ENCODE peak calls at places on chromosomes 2 and 18, in nine cellular contexts. N is tibial nerve, X is endodermal cell, U is upper lobe of right lung, O is dorsolateral prefrontal cortex, H is prostate gland, J is OCI-LY7, S is IMR-90, M is adrenal gland. D is an unnamed sample.

GRCh38 chr2:122481717-122482116 is 726.3 kb downstream of the TSN start:
- DNase-seq in J (peak), M (no peak), S (no peak), U (no peak), N (no peak), H (no peak), X (no peak), O (no peak), D (no peak)

GRCh38 chr2:27370816-27371620 is 602 bp downstream of the SNX17 start:
- DNase-seq in X (peak), N (no peak), S (peak), M (peak), J (peak), H (peak), O (no peak), U (no peak), D (no peak)

GRCh38 chr2:24015562-24016375 is 5.9 kb downstream of the MFSD2B start:
- DNase-seq in O (no peak), S (peak), U (no peak), H (no peak), M (no peak), J (no peak), N (no peak), X (peak), D (no peak)

GRCh38 chr2:5691659-5692529 is at the start of gene SOX11:
- DNase-seq in O (peak), H (no peak), S (peak), J (peak), N (no peak), X (peak), U (no peak), M (no peak), D (no peak)

GRCh38 chr2:20071397-20072383 is 20.3 kb upstream of the LAPTM4A start:
- DNase-seq in J (no peak), O (no peak), S (peak), U (no peak), X (peak), H (no peak), N (no peak), M (peak), D (no peak)

GRCh38 chr2:65794994-65795393 is 362.6 kb upstream of the SPRED2 start:
- DNase-seq in U (no peak), J (no peak), S (no peak), M (no peak), X (no peak), N (no peak), O (no peak), H (no peak), D (no peak)

GRCh38 chr18:54004828-54005227 is 219.6 kb downstream of the MBD2 start:
- DNase-seq in X (peak), J (no peak), M (no peak), U (no peak), N (no peak), H (no peak), S (no peak), O (no peak), D (no peak)

GRCh38 chr2:49240608-49241007 is 86.3 kb upstream of the FSHR start:
- DNase-seq in N (no peak), H (no peak), J (no peak), X (no peak), S (peak), U (no peak), M (no peak), O (no peak), D (no peak)

GRCh38 chr2:232600053-232600773 is 33.2 kb upstream of the EFHD1 start:
- DNase-seq in X (peak), M (no peak), S (no peak), J (no peak), H (no peak), O (no peak), U (no peak), N (no peak), D (no peak)

GRCh38 chr2:114550895-114551793 is 108.7 kb downstream of the DPP10 start:
- DNase-seq in J (peak), U (no peak), N (peak), M (peak), O (no peak), S (peak), X (peak), H (peak), D (peak)

GRCh38 chr2:148978026-148978685 is 60.3 kb upstream of the LYPD6B start:
- DNase-seq in N (no peak), U (no peak), S (no peak), O (no peak), M (no peak), J (peak), H (no peak), X (peak), D (no peak)

GRCh38 chr2:24317491-24317920 is 42.8 kb downstream of the ITSN2 start:
- DNase-seq in J (no peak), O (no peak), X (no peak), U (no peak), H (no peak), N (no peak), S (peak), M (peak), D (no peak)

GRCh38 chr2:138536302-138536701 is 34.7 kb downstream of the SPOPL start:
- DNase-seq in X (no peak), O (no peak), S (no peak), M (no peak), H (no peak), N (no peak), J (no peak), U (no peak), D (no peak)

GRCh38 chr2:163601377-163601776 is 134.4 kb downstream of the FIGN start:
- DNase-seq in O (no peak), U (no peak), X (peak), N (no peak), M (no peak), J (no peak), S (peak), H (no peak), D (no peak)

GRCh38 chr18:73669299-73669698 is 478.3 kb downstream of the FBXO15 start:
- DNase-seq in J (no peak), M (no peak), O (no peak), S (peak), U (no peak), H (peak), N (no peak), X (no peak), D (no peak)

GRCh38 chr2:43169091-43169936 is 57.1 kb downstream of the ZFP36L2 start:
- DNase-seq in N (peak), M (peak), U (peak), J (peak), H (peak), X (peak), O (no peak), S (no peak), D (no peak)

GRCh38 chr2:73255007-73255644 is 21.0 kb downstream of the CCT7 start:
- DNase-seq in M (peak), O (no peak), S (no peak), X (peak), H (no peak), N (no peak), U (peak), J (no peak), D (no peak)

GRCh38 chr2:241215421-241215820 is 26.9 kb downstream of the ANO7 start:
- DNase-seq in O (no peak), M (no peak), X (no peak), U (no peak), J (no peak), N (no peak), H (no peak), S (no peak), D (no peak)

GRCh38 chr2:241217320-241218031 is 29.0 kb downstream of the ANO7 start:
- DNase-seq in S (peak), U (peak), M (peak), J (peak), O (peak), X (peak), N (peak), H (peak), D (peak)

GRCh38 chr2:241214766-241215165 is 26.3 kb downstream of the ANO7 start:
- DNase-seq in M (no peak), X (no peak), H (no peak), U (no peak), S (no peak), J (no peak), O (no peak), N (no peak), D (no peak)

GRCh38 chr2:241214209-241214608 is 25.7 kb downstream of the ANO7 start:
- DNase-seq in O (no peak), M (no peak), U (no peak), X (no peak), H (no peak), J (no peak), N (no peak), S (no peak), D (no peak)

GRCh38 chr2:241216211-241216761 is 27.8 kb downstream of the ANO7 start:
- DNase-seq in H (no peak), X (peak), N (no peak), O (no peak), S (no peak), M (no peak), U (no peak), J (no peak), D (no peak)
- H3K27ac ChIP-seq in H (peak), X (peak), N (no peak), O (no peak), S (no peak), M (no peak), U (no peak), J (no peak), D (no peak)

GRCh38 chr2:159941729-159942128 is 120.7 kb downstream of the PLA2R1 start:
- DNase-seq in N (no peak), U (no peak), H (no peak), M (no peak), J (no peak), S (no peak), O (no peak), X (no peak), D (no peak)

GRCh38 chr2:159942149-159942548 is 120.3 kb downstream of the PLA2R1 start:
- DNase-seq in N (no peak), X (no peak), M (no peak), O (no peak), U (no peak), J (no peak), H (no peak), S (no peak), D (no peak)

GRCh38 chr2:159944874-159945273 is 117.5 kb downstream of the PLA2R1 start:
- DNase-seq in X (no peak), S (no peak), U (no peak), M (no peak), J (no peak), N (no peak), O (no peak), H (no peak), D (no peak)

DNA sequence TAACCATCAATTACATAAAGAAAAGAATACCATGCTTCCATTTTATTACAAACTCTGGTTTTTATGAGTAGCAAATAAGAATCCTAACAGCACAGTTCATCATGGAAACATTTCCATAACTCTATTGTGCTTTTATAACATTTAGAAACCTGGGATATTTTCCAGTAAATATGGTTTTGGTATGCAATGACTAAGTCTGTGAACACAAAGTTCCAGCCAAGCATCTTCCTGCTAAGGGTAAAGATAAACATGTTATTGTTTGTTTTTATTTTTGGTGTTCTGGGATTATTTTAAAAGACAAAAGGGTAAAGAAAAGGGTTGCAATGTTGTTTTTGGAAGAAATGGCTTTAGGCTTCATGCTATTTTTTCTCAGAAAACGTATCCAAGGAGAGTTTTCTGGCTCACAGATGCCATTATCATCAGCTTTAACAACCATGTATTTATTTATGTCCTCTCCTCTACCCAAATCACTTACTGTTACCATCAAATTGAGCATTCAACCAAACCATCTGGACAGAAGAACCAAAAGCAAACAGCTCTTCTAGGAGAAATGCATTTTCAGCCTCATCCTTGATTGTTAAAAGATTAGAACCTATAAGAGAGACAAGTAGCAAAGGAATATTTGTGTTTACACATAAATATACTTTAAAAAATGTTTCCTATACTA is 116.0 kb downstream of the PLA2R1 start:
- DNase-seq in H (no peak), X (no peak), M (no peak), U (no peak), O (no peak), N (no peak), S (peak), J (no peak), D (no peak)
- H3K27ac ChIP-seq in H (no peak), X (no peak), M (peak), U (peak), O (peak), N (peak), S (no peak), J (no peak), D (no peak)

DNA sequence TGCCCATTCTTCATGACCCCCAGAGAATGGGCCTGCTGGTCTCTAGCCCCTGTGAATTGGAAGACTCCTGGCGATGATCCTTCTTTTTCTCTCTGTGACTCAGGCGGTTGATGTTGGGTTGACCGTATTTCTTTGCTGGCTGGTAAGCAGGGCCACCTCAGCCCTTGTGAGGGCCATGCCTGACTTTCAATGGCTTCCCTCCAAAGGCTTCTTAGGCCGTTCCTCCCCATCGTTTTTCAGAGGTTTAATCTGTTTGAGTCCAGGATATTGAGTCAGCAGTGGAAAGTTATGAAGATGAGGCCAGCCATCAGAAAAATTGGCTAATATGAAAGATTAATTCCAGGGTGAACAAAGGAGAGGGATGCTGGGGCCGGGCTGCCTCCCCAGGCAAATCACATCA is 13.6 kb downstream of the HPCAL1 start:
- DNase-seq in X (no peak), U (no peak), H (no peak), S (peak), O (no peak), N (no peak), J (no peak), M (peak), D (no peak)
- H3K27ac ChIP-seq in X (no peak), U (no peak), H (no peak), S (no peak), O (peak), N (no peak), J (no peak), M (peak), D (no peak)

GRCh38 chr2:171317492-171318125 is 116.2 kb downstream of the METTL8 start:
- DNase-seq in U (no peak), X (peak), M (no peak), H (no peak), J (peak), S (no peak), N (no peak), O (no peak), D (peak)
- H3K27ac ChIP-seq in U (no peak), X (no peak), M (no peak), H (no peak), J (peak), S (no peak), N (no peak), O (peak), D (peak)

GRCh38 chr2:96815326-96816126 is 542 bp upstream of the CNNM3 start:
- DNase-seq in H (peak), X (peak), N (no peak), J (peak), S (peak), O (no peak), M (no peak), U (no peak), D (no peak)

GRCh38 chr2:96817882-96818281 is 1.8 kb downstream of the CNNM3 start:
- DNase-seq in O (no peak), X (no peak), U (no peak), S (no peak), H (no peak), N (no peak), M (no peak), J (no peak), D (no peak)

GRCh38 chr2:96816127-96816835 is at the start of gene CNNM3:
- DNase-seq in J (peak), S (peak), O (peak), X (peak), N (peak), H (peak), U (peak), M (peak), D (peak)

GRCh38 chr2:96819101-96819875 is 3.2 kb downstream of the CNNM3 start:
- DNase-seq in U (peak), M (no peak), J (no peak), N (no peak), O (no peak), S (no peak), X (peak), H (no peak), D (no peak)

DNA sequence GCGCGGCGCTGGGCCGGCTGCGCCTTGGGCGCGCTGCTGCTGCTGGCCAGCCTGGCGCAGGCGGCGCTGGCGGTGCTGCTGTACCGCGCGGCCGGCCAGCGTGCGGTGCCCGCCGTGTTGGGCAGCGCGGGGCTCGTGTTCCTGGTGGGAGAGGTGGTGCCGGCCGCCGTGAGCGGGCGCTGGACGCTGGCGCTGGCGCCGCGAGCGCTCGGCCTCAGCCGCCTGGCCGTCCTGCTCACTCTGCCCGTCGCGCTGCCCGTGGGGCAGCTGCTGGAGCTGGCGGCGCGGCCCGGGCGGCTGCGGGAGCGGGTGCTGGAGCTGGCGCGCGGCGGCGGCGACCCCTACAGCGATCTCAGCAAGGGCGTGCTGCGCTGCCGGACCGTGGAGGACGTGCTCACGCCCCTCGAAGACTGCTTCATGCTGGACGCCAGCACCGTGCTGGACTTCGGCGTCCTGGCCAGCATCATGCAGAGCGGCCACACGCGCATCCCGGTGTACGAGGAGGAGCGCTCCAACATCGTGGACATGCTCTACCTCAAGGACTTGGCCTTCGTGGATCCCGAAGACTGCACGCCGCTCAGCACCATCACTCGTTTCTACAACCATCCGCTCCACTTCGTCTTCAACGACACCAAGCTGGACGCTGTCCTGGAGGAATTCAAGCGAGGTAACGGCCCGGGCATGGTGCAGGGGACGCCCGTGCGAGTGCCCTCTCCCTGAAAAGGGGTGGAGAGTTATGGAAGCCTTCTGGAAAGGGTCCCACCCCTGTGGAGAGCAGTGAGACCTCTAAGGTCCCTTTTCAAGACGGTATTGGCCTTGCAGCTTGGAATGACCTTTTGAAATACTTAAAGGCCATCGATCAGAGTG is 1.0 kb downstream of the CNNM3 start:
- DNase-seq in H (no peak), X (peak), N (no peak), U (no peak), O (no peak), J (no peak), S (peak), M (peak), D (no peak)
- H3K27ac ChIP-seq in H (peak), X (no peak), N (no peak), U (no peak), O (peak), J (no peak), S (no peak), M (no peak), D (no peak)

GRCh38 chr2:159380676-159381239 is 94.3 kb upstream of the WDSUB1 start:
- DNase-seq in U (no peak), N (no peak), S (no peak), O (no peak), H (no peak), M (no peak), J (no peak), X (no peak), D (no peak)
- H3K27ac ChIP-seq in U (no peak), N (no peak), S (no peak), O (no peak), H (no peak), M (no peak), J (no peak), X (no peak), D (no peak)

DNA sequence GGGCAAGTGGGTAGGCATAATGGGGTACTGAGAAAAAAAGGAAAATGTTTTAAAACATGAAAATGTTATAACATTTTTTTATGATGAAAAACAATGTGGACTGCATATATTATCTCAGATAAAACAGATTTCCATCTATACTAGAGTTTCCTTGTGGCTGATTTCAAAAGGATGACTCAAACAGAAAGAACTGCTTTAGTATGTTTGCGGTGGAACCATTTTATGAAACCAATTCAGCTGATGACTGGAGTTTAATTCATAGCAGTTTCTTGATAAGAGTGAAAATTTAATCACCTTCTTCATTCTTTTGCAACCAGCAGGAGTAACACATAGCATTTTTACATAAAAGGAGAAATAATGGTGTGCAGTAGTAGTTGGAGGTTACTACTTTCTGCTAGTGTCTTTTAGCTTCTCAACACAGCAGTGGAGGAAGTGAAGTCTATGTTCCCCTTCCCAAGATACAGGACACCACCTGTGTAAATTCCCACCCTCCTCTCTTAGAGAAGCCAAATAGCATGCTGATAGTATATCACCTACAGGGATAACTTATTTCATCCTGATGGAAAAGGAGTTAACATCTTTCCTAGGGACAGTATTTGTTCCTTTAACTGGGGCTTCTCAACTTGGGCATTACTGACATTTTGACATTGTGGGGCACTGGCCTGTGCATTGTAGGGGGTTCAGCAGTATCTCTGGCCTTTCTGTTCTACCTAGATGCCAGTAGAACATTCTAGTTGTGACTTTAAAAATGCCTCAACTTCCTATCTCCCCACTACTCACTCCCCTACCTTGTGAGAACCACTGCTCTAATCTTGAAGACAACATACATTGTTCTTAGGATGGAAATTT is 29.9 kb downstream of the PELI1 start:
- DNase-seq in X (peak), S (peak), N (no peak), M (no peak), H (no peak), J (no peak), U (no peak), O (no peak), D (no peak)
- H3K27ac ChIP-seq in X (peak), S (no peak), N (peak), M (no peak), H (peak), J (peak), U (peak), O (peak), D (peak)

GRCh38 chr18:59388180-59388579 is 29.1 kb upstream of the LMAN1 start:
- DNase-seq in O (no peak), H (no peak), X (peak), N (no peak), S (no peak), J (no peak), U (no peak), M (no peak), D (no peak)
- H3K27ac ChIP-seq in O (no peak), H (no peak), X (no peak), N (no peak), S (no peak), J (no peak), U (no peak), M (no peak), D (no peak)

DNA sequence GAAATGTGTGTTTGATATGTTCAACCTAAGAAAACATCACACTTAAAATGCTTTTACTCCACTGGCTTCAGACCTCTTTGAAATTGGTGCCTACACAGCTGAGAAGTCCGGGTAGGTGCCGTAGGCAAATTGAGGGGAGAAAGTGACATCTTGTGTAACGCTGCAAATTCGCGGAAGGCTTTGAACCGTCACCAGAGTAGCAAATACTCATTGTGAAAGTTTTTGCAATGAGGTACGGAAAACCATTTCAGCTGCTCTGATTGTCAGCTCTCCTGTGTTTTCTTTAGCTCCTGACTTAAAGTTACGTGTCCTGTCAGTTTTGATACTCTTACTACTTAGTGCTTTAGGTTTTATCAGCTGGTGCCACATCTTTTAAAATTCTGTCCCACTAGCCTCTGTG is 224.5 kb downstream of the FAM210A start:
- DNase-seq in J (peak), H (no peak), U (no peak), S (no peak), O (no peak), X (no peak), M (no peak), N (no peak), D (no peak)
- H3K27ac ChIP-seq in J (no peak), H (no peak), U (no peak), S (no peak), O (peak), X (peak), M (no peak), N (no peak), D (no peak)

D was measured in caudate nucleus.